ENCODE peak calls at places on chromosome X, in eight cellular contexts. U is sigmoid colon, P is Peyer's patch, S is lower leg skin, D is upper lobe of left lung, V is ovary, K is H54, B is IMR-90. Z is an unnamed sample.

GRCh38 chrX:10648608-10649007 is 28.2 kb upstream of the MID1 start:
- DNase-seq in U (no peak), S (peak), D (no peak), B (peak), V (no peak), K (no peak), P (no peak), Z (no peak)

GRCh38 chrX:11611161-11611560 is 54.6 kb downstream of the ARHGAP6 start:
- DNase-seq in K (no peak), B (no peak), V (no peak), D (no peak), P (no peak), U (no peak), S (no peak), Z (no peak)

GRCh38 chrX:10617964-10618342 is 2.4 kb downstream of the MID1 start:
- DNase-seq in P (no peak), B (peak), D (no peak), V (no peak), U (no peak), S (peak), K (no peak), Z (no peak)

GRCh38 chrX:49673394-49673793 is 22.4 kb downstream of the PAGE1 start:
- DNase-seq in P (no peak), U (no peak), B (no peak), V (no peak), K (no peak), S (no peak), D (no peak), Z (no peak)

GRCh38 chrX:101764538-101764937 is 104.9 kb upstream of the ARMCX2 start:
- DNase-seq in B (no peak), S (no peak), D (no peak), V (no peak), K (no peak), U (no peak), P (no peak), Z (no peak)

GRCh38 chrX:119417842-119418241 is 18.7 kb downstream of the SLC25A43 start:
- DNase-seq in V (no peak), S (no peak), P (no peak), D (no peak), K (no peak), U (no peak), B (no peak), Z (no peak)

GRCh38 chrX:134545524-134545923 is 85.6 kb downstream of the HPRT1 start:
- DNase-seq in S (no peak), B (no peak), V (no peak), P (no peak), K (no peak), D (no peak), U (no peak), Z (peak)

GRCh38 chrX:50680990-50681389 is 133.0 kb downstream of the SHROOM4 start:
- DNase-seq in K (no peak), D (no peak), B (no peak), S (no peak), P (no peak), U (no peak), V (no peak), Z (peak)

GRCh38 chrX:24506082-24506481 is 41.0 kb downstream of the PDK3 start:
- DNase-seq in P (no peak), D (no peak), B (peak), U (no peak), S (no peak), K (peak), V (no peak), Z (no peak)

GRCh38 chrX:40646489-40647306 is 663 bp downstream of the CXorf38 start:
- DNase-seq in D (peak), V (peak), K (no peak), B (peak), U (peak), S (peak), P (peak), Z (no peak)

GRCh38 chrX:106201502-106202178 is 33.5 kb downstream of the PWWP3B start:
- DNase-seq in P (no peak), V (no peak), D (no peak), U (no peak), B (no peak), K (no peak), S (no peak), Z (no peak)

GRCh38 chrX:93874554-93874953 is 200.5 kb downstream of the FAM133A start:
- DNase-seq in B (no peak), D (no peak), P (no peak), S (no peak), K (peak), V (no peak), U (no peak), Z (peak)

GRCh38 chrX:151488677-151489076 is 74.8 kb upstream of the PASD1 start:
- DNase-seq in P (no peak), S (no peak), B (no peak), D (no peak), U (no peak), K (peak), V (no peak), Z (no peak)

DNA sequence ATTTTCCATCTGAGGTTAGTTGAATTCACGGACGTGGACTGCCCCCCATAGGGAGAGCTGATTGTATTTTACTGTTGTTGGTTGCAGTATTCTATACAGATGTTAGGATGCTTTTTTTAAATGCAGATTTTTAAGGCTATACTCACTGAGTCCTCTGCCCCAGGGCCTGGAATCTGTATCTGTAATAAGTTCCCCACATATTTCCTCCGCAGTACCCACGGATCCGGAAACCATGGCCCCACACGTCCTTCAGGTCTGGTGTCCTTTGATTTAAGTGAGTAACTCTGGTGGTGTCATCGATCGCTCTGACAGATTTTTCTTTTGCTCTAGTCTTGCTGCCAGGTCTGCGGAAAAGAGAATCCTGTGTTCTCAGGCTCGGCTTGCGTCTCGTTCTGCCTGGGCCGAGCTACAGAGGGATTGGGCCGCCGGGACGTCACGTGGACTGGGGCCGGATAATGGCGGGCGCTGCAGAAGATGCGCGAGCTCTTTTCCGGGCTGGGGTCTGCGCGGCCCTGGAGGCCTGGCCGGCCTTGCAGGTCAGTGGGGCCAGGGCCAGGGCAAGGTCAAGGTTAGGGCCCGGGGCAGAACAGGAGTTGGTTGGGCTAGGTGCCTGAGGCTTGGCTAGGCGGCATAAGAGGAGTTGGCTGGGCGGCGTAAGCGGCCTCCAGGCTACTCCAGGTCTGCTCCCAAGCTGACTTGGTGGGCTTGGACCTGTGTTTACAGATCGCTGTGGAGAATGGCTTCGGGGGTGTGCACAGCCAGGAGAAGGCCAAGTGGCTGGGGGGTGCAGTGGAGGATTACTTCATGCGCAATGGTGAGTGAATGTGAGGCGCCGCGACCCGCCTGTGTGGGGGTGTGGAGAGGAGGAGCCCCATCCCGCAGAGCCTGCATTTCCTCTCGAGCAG is at the start of gene TSR2:
- DNase-seq in P (peak), S (peak), V (peak), U (peak), D (peak), K (peak), B (peak), Z (peak)
- TF ChIP-seq POLR2A in P (peak), S (no peak), V (peak), U (no peak), D (peak), K (peak), B (no peak), Z (no peak)

GRCh38 chrX:78945186-78945912 is at the start of gene P2RY10:
- DNase-seq in S (no peak), P (peak), K (no peak), V (no peak), D (no peak), B (no peak), U (no peak), Z (no peak)

GRCh38 chrX:78946178-78946896 is 1.1 kb downstream of the P2RY10 start:
- DNase-seq in P (no peak), D (no peak), S (no peak), B (no peak), V (no peak), K (no peak), U (no peak), Z (no peak)

GRCh38 chrX:78950157-78950556 is 5.0 kb downstream of the P2RY10 start:
- DNase-seq in B (no peak), U (no peak), D (no peak), P (no peak), V (no peak), S (no peak), K (no peak), Z (no peak)

DNA sequence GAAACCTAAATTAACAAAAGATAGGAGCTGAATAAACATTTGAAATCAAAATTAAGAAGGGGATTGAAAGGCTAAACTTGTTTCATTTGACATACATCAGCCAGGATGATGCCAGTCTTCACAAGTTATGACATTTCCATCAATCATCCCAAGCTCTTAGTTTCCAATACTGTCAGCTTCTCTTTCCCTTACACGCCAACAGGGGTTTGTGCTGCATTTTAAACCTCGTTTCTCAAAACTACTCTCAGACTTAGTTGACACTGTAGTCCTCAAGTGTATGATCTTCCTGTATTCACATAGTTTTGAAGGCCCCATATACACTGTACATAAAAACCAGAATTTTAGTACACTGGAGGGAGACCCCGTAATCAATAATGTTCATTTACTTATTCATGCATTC is 840 bp upstream of the P2RY10 start:
- DNase-seq in S (no peak), P (no peak), D (no peak), K (no peak), U (no peak), B (no peak), V (no peak), Z (no peak)
- TF ChIP-seq POLR2A in S (no peak), P (no peak), D (no peak), K (no peak), U (no peak), B (no peak), V (no peak), Z (no peak)

GRCh38 chrX:68500105-68500504 is 1.3 kb downstream of the YIPF6 start:
- DNase-seq in D (no peak), K (no peak), S (no peak), B (no peak), P (no peak), U (no peak), V (no peak), Z (no peak)

GRCh38 chrX:68503830-68504229 is 5.0 kb downstream of the YIPF6 start:
- DNase-seq in S (no peak), B (peak), V (no peak), P (no peak), U (no peak), K (no peak), D (no peak), Z (no peak)

GRCh38 chrX:68504237-68504636 is 5.4 kb downstream of the YIPF6 start:
- DNase-seq in K (peak), U (no peak), S (no peak), P (no peak), B (peak), D (no peak), V (no peak), Z (no peak)

GRCh38 chrX:68498044-68498507 is 775 bp upstream of the YIPF6 start:
- DNase-seq in V (no peak), K (no peak), U (no peak), S (no peak), D (no peak), B (no peak), P (no peak), Z (no peak)

GRCh38 chrX:68498508-68499379 is at the start of gene YIPF6:
- DNase-seq in D (peak), K (peak), U (peak), S (peak), B (peak), P (peak), V (peak), Z (peak)
- TF ChIP-seq POLR2A in D (peak), K (peak), U (peak), S (no peak), B (peak), P (peak), V (peak), Z (no peak)

GRCh38 chrX:48576108-48576507 is 1.8 kb downstream of the RBM3 start:
- DNase-seq in K (no peak), S (no peak), P (no peak), U (no peak), D (no peak), B (no peak), V (no peak), Z (no peak)
- TF ChIP-seq POLR2A in K (no peak), S (no peak), P (no peak), U (no peak), D (no peak), B (no peak), V (no peak), Z (no peak)

DNA sequence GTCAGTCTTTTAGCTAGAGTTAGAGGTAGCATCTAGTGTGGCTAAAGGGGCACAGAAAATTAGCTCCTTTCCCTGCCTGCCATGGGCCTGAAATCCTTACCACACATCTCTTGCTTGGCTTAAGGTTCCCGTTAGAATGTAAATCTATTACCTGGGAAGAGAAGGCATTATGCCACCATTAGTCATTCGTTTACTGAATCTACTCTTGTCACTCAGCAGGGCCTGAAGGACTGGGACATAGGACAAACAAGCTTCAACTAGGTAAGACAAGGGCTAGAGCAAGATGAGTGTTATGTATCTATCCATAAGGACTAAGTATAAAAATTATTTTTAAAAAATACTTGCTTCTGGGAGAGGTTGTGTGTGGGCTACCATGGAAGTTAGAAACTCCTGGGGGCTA is 112.4 kb downstream of the CT47B1 start:
- DNase-seq in U (no peak), P (no peak), D (no peak), K (no peak), S (no peak), B (no peak), V (no peak), Z (no peak)
- TF ChIP-seq POLR2A in U (no peak), P (no peak), D (no peak), K (no peak), S (no peak), B (no peak), V (no peak), Z (no peak)

DNA sequence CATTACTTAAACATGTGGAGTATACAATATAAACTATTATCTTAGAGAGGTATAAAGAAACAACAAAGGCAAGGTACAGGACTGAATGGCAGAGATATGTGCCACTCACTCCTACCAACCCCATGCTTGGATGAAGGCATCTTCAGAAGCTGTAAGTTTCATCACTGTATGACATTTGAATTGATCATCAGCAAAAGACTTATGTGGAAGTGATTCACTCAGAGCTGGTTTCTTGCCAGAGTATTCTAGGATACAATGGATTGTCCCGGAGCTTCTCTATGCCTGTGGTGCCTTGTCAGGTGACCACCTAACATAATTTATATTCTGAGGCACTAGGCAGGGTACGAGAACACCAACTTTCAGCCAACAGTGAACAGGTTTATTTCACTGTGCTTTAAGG is 392.2 kb downstream of the PPP1R2C start:
- DNase-seq in U (no peak), B (no peak), S (no peak), P (no peak), V (no peak), K (no peak), D (no peak), Z (no peak)
- TF ChIP-seq POLR2A in U (no peak), B (no peak), S (no peak), P (no peak), V (no peak), K (no peak), D (no peak), Z (no peak)

DNA sequence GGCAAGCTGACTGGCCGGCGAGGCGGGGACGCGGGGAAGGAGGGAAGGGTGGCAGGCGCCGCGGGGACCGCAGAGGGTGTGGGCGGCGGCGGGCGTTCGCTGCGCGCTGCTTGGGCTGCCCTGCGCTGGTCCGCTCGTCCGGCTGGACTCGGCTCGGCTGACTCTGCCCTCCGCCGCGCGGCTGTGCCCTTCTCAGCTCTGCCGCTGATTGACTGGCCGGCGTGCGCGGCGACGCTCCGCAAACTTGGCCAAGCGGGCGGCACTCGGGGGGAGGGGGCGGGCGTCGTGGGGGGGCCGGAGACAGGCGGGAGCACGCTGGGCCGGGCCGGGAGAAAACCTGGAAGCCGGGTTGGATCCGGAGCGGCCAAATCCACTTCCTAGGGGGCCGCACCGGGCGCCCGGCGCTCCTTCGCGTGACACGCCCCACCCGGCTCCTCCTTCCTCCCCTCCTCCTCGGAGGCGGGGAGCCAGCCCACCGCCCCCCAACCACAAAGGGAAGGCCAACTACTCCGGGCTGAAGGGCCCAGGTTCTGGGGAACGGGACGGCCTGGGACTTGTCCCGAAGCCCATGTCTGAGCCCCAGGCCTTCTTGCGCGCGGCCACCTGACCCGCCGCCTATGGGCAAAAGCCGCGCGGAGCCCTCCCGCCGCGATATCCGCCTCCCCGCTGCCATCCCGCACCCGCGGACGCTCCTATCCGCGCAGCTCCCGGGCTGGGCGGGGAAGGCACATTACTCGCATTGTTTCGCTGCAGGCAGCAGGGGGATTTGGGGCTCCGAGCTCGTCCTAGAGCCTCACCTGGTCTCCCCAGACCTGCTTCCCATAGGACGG is at the start of gene GPC4:
- DNase-seq in K (peak), V (peak), P (no peak), U (peak), D (peak), S (peak), B (no peak), Z (peak)
- TF ChIP-seq POLR2A in K (peak), V (no peak), P (no peak), U (no peak), D (peak), S (no peak), B (no peak), Z (no peak)

DNA sequence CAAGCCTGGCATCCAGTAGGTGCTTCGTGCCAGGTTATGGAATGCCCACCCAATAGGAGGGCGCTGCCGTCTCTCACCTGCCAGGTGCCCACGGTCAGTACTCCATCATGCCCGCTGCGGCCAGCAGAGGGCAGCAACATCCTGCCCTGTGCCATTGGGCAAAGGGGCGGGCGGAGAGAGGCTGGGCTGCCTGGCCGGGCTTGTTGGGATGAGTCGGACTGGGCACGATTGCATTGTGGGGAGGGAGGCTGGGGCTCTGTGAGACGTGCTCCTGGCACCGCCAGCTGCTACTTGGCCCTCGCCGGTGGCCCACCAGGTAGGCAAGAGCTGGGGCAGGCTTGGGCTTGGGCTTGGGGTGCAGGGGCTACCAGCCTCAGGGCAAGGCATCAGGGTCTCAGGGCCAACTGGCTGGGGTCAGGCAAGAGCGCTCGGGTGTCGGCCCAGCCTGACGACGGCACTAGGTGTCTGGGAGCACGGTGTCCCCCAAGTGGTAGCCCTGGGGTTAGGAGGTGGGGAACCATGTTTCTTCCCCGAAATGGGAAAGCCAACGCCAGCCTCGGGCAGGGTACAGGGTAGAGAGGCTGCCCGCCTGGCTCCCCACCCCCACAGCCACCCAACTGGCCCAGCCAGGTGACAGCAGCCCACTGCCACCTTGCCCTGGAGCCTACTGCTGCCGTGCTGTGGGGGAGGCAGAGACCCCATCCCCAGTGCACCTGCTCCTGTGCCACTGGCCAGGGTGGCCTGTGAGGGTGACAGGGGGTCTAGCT is at the start of gene PLXNB3:
- DNase-seq in D (peak), K (peak), S (peak), P (peak), V (peak), B (peak), U (peak), Z (peak)
- TF ChIP-seq POLR2A in D (no peak), K (no peak), S (no peak), P (no peak), V (peak), B (no peak), U (no peak), Z (no peak)